ENCODE peak calls at places on chromosomes 6 and 20, in nine cellular contexts. U is thoracic aorta; P is lower lobe of right lung; E is uterus; F is body of pancreas; I is heart right ventricle; J is CD8-positive, alpha-beta T cell; Z is pancreas; G is IMR-90. H is an unnamed sample.

GRCh38 chr6:89689732-89690131 is 51.2 kb upstream of the LYRM2 start:
- DNase-seq in E (no peak), Z (no peak), U (no peak), P (no peak), F (no peak), I (peak), J (no peak), G (no peak), H (no peak)

GRCh38 chr6:46983007-46983411 is 59.1 kb downstream of the ADGRF1 start:
- DNase-seq in E (no peak), G (no peak), P (no peak), J (no peak), Z (no peak), I (no peak), U (no peak), F (no peak), H (no peak)

GRCh38 chr6:57087916-57088315 is 2.1 kb upstream of the ZNF451 start:
- DNase-seq in F (no peak), G (peak), J (no peak), E (no peak), I (no peak), Z (no peak), P (no peak), U (no peak), H (no peak)

GRCh38 chr6:127606131-127606562 is 29.2 kb downstream of the C6orf58 start:
- DNase-seq in Z (no peak), J (no peak), G (peak), I (no peak), E (no peak), F (no peak), P (no peak), U (no peak), H (no peak)

GRCh38 chr6:23526519-23526918 is 599.5 kb upstream of the NRSN1 start:
- DNase-seq in G (peak), P (no peak), F (no peak), I (no peak), Z (no peak), J (no peak), E (no peak), U (no peak), H (no peak)

GRCh38 chr6:26126394-26127221 is 39.4 kb downstream of the HFE start:
- DNase-seq in I (no peak), J (no peak), G (peak), E (no peak), F (peak), U (no peak), Z (no peak), P (no peak), H (no peak)

GRCh38 chr6:103379272-103379671 is 1480.4 kb downstream of the HACE1 start:
- DNase-seq in U (no peak), Z (no peak), F (no peak), I (no peak), J (no peak), E (no peak), G (no peak), P (no peak), H (no peak)

GRCh38 chr6:30259140-30260035 is 46.2 kb upstream of the TRIM26 start:
- DNase-seq in F (peak), E (peak), G (peak), U (peak), J (peak), I (peak), P (peak), Z (peak), H (peak)

GRCh38 chr6:169895926-169896761 is 144.7 kb downstream of the ERMARD start:
- DNase-seq in P (no peak), E (no peak), F (no peak), J (no peak), Z (peak), U (no peak), I (no peak), G (no peak), H (peak)

GRCh38 chr6:34531580-34532201 is 24.4 kb downstream of the SPDEF start:
- DNase-seq in E (peak), Z (no peak), J (no peak), F (no peak), G (peak), U (peak), I (peak), P (no peak), H (no peak)

GRCh38 chr6:75855047-75855446 is 106.0 kb downstream of the MYO6 start:
- DNase-seq in E (no peak), Z (no peak), J (no peak), F (peak), I (peak), U (no peak), P (no peak), G (peak), H (no peak)

GRCh38 chr6:36625161-36625919 is 31.2 kb downstream of the SRSF3 start:
- DNase-seq in Z (peak), G (peak), I (peak), E (peak), U (no peak), P (no peak), J (no peak), F (peak), H (peak)

GRCh38 chr6:96967957-96968871 is 43.7 kb downstream of the KLHL32 start:
- DNase-seq in G (no peak), E (no peak), F (no peak), P (no peak), I (no peak), U (no peak), Z (no peak), J (no peak), H (no peak)

GRCh38 chr6:113630365-113630737 is 226.8 kb upstream of the MARCKS start:
- DNase-seq in E (no peak), P (no peak), J (no peak), U (no peak), G (peak), F (no peak), I (no peak), Z (no peak), H (no peak)

GRCh38 chr6:170296423-170296745 is 5.5 kb upstream of the DLL1 start:
- DNase-seq in J (no peak), Z (no peak), U (no peak), I (no peak), E (no peak), P (no peak), F (no peak), G (no peak), H (no peak)

GRCh38 chr6:71134929-71135642 is 153.5 kb upstream of the OGFRL1 start:
- DNase-seq in G (no peak), E (no peak), Z (no peak), I (no peak), U (no peak), J (no peak), P (no peak), F (no peak), H (no peak)

GRCh38 chr6:111486921-111487320 is 3.9 kb upstream of the REV3L start:
- DNase-seq in U (no peak), Z (no peak), G (no peak), I (no peak), J (no peak), E (no peak), F (no peak), P (no peak), H (no peak)

GRCh38 chr6:84026721-84027164 is 6.8 kb upstream of the MRAP2 start:
- DNase-seq in J (no peak), I (no peak), F (no peak), E (no peak), G (no peak), P (no peak), Z (no peak), U (no peak), H (no peak)

GRCh38 chr6:166786704-166787293 is 159.7 kb upstream of the RPS6KA2 start:
- DNase-seq in Z (no peak), U (no peak), P (no peak), E (no peak), I (peak), J (no peak), F (no peak), G (peak), H (no peak)

GRCh38 chr20:1440024-1440423 is 26.6 kb downstream of the NSFL1C start:
- DNase-seq in J (no peak), F (no peak), G (peak), I (no peak), P (no peak), U (no peak), Z (no peak), E (no peak), H (no peak)

GRCh38 chr6:7243188-7243942 is 69.6 kb downstream of the SSR1 start:
- DNase-seq in Z (no peak), I (peak), P (peak), G (peak), U (no peak), F (peak), J (peak), E (peak), H (no peak)

GRCh38 chr20:17617868-17618672 is 48.2 kb downstream of the DSTN start:
- DNase-seq in Z (peak), E (peak), G (no peak), I (no peak), P (peak), F (peak), U (no peak), J (no peak), H (peak)

GRCh38 chr6:117918454-117918853 is 11.4 kb downstream of the SLC35F1 start:
- DNase-seq in J (no peak), F (no peak), U (no peak), E (no peak), P (no peak), G (no peak), Z (no peak), I (no peak), H (no peak)

GRCh38 chr6:40376113-40376650 is 211.0 kb downstream of the LRFN2 start:
- DNase-seq in J (no peak), I (no peak), U (no peak), E (no peak), P (no peak), G (no peak), F (no peak), Z (no peak), H (no peak)

GRCh38 chr20:25477156-25477882 is 69.8 kb downstream of the GINS1 start:
- DNase-seq in J (no peak), E (no peak), Z (no peak), I (no peak), G (no peak), P (no peak), F (no peak), U (no peak), H (no peak)

GRCh38 chr6:30938730-30939129 is 2.0 kb upstream of the MUCL3 start:
- DNase-seq in P (no peak), G (no peak), F (no peak), J (no peak), Z (no peak), U (no peak), I (no peak), E (no peak), H (no peak)

GRCh38 chr6:132365319-132365907 is 35.9 kb downstream of the MOXD1 start:
- DNase-seq in G (no peak), F (no peak), Z (no peak), U (no peak), I (no peak), E (no peak), J (no peak), P (no peak), H (no peak)

GRCh38 chr6:90271831-90272230 is 24.8 kb downstream of the BACH2 start:
- DNase-seq in P (no peak), E (no peak), G (no peak), I (no peak), U (no peak), Z (no peak), F (no peak), J (no peak), H (no peak)

GRCh38 chr6:35897486-35897885 is 23.4 kb downstream of the SRPK1 start:
- DNase-seq in F (no peak), P (no peak), E (no peak), G (no peak), J (no peak), Z (no peak), U (no peak), I (no peak), H (no peak)

GRCh38 chr20:23613676-23614075 is 8.0 kb upstream of the CST9 start:
- DNase-seq in F (no peak), G (no peak), E (peak), U (no peak), Z (no peak), J (no peak), I (no peak), P (no peak), H (no peak)
- H3K27ac ChIP-seq in F (no peak), G (no peak), E (peak), U (peak), Z (no peak), J (no peak), I (no peak), P (no peak), H (peak)

DNA sequence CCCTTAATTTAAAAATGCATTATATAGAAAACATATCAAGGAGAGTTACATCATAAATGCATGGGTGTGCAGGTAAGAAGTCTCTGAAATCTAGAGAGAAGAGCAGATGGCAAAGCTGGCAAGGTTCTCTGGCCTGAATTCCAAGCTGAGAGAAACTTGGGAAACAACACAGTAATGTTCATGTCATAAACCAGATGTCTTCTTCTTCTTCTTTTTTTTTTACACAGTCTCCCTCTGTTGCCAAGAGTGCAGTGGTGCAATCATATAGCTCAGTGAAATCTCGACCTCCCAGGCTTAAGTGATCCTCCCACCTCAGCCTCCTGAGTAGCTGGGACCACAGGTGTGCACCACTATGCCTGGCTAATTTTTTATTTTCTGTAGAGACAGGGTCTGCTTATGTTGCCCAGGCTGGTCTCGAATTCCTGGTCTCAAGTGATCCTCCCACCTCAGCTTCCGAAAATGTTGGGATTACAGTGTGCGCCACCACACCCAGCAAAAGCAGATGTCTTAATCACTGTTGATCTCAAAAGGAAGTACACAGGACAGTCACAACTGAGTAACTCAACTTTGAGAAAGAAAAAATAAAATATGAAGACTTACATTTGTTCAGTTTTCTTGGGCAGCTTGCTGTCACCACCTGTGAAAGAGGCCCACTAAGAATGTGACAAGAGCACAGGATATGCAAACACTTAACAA is 77.3 kb downstream of the DNAAF9 start:
- DNase-seq in P (no peak), I (no peak), J (no peak), F (no peak), G (peak), E (no peak), Z (no peak), U (no peak), H (no peak)
- TF ChIP-seq CTCF in P (no peak), I (no peak), J (no peak), F (no peak), G (peak), E (no peak), Z (no peak), U (no peak), H (no peak)

DNA sequence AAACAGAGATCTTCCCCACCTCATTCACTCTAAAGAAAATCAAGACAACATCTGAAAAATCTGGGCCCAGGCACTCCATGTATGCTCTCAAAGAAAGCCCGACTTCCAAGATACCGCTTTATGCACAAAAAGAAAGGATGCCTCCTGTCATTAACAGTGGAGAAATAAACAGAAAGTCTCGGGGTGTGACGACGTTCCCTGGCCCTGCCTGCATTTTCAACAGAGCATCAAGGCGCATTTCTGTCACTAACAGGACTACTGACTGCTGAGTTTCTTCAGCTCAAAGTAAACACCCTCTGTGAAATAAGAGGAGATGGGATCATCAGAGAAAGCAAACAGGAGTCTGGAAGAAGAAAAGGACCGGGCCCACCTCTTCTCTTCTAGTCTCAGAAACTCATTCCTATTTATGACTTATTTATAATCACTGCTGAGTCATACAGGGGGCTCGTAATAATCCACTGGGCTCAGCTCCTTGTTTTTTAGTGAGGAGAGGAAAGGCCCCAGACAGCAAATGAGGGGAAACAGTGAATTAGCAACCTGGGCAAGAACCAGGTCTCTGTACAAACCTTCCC is 99.7 kb downstream of the ZMYND8 start:
- DNase-seq in I (no peak), Z (peak), J (no peak), E (no peak), U (no peak), P (no peak), G (peak), F (no peak), H (no peak)
- H3K27ac ChIP-seq in I (peak), Z (no peak), J (no peak), E (peak), U (peak), P (no peak), G (peak), F (no peak), H (peak)

GRCh38 chr6:10410214-10410873 is 4.5 kb downstream of the TFAP2A start:
- DNase-seq in I (no peak), E (no peak), J (no peak), U (no peak), P (no peak), G (no peak), F (no peak), Z (no peak), H (no peak)
- TF ChIP-seq CTCF in I (no peak), E (no peak), J (no peak), U (no peak), P (no peak), G (no peak), F (no peak), Z (no peak), H (no peak)

DNA sequence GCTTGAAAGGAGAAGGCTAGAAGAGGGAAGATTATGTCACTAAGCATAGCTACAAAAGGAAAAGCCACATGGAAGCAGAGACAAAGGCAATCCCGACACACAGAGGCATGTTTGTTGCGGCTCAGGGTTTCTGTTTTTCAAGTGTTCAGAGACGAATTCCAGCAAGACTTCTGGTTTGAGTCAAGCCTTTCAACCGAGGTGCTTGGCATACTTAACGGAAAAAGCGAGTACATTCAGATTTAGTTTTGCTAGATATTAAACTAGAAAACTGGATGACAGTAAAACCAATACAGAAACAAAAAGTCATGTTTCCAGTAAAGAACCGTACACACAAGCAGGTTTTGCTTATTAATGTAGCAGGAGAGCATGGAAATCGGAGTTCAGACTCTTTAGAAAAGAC is 27.2 kb downstream of the MCUR1 start:
- DNase-seq in G (peak), J (no peak), Z (no peak), I (peak), P (no peak), U (no peak), F (no peak), E (no peak), H (no peak)
- H3K27ac ChIP-seq in G (no peak), J (no peak), Z (no peak), I (no peak), P (no peak), U (peak), F (no peak), E (peak), H (peak)

GRCh38 chr6:13672904-13673303 is 38.7 kb downstream of the RANBP9 start:
- DNase-seq in J (no peak), U (no peak), I (no peak), E (no peak), P (no peak), Z (no peak), F (no peak), G (no peak), H (no peak)
- TF ChIP-seq CTCF in J (no peak), U (no peak), I (no peak), E (no peak), P (no peak), Z (no peak), F (no peak), G (no peak), H (no peak)

GRCh38 chr6:80454661-80455365 is 348.3 kb downstream of the BCKDHB start:
- DNase-seq in Z (no peak), I (no peak), E (no peak), P (no peak), G (peak), U (no peak), F (no peak), J (no peak), H (no peak)
- H3K27ac ChIP-seq in Z (no peak), I (no peak), E (no peak), P (no peak), G (no peak), U (no peak), F (no peak), J (no peak), H (no peak)

GRCh38 chr20:46011631-46012482 is 3.1 kb downstream of the MMP9 start:
- DNase-seq in I (peak), F (no peak), J (no peak), P (peak), E (no peak), U (no peak), Z (peak), G (peak), H (no peak)
- TF ChIP-seq CTCF in I (peak), F (no peak), J (no peak), P (peak), E (no peak), U (no peak), Z (peak), G (peak), H (no peak)

DNA sequence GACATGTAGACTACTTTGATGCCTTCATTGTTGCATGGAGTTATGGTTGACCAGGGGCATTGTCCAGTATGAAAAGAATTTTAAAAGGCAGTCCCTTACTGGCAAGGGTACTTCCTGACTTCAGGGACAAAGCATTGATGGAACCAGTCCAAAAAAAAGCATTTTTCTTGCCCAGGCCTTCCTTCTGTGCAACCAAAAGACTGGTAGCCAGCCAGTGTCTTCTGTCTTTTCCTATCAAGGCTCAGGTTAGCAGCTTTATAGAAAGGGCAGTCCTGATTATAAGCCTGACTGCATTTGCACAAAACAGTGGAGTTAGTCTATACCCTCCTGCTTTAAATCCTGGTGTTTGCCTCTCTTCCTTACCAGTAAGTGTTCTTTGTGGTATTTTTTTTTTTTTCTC is 33.8 kb downstream of the SCAF8 start:
- DNase-seq in I (no peak), F (peak), U (no peak), E (no peak), J (no peak), P (no peak), Z (no peak), G (peak), H (no peak)
- H3K27ac ChIP-seq in I (no peak), F (no peak), U (no peak), E (no peak), J (no peak), P (no peak), Z (no peak), G (no peak), H (no peak)

H was measured in coronary artery.